ENCODE peak calls at places on chromosomes 4 and X, in nine cellular contexts. N, K, B, R, G, J, O, C and W are unnamed samples.

GRCh38 chrX:95885074-95885473 is 799.6 kb upstream of the DIAPH2 start:
- DNase-seq in N (no peak), K (peak; percentile 55), B (no peak), R (no peak), G (no peak), J (peak; percentile 9), O (peak; percentile 10), C (no peak), W (no peak)

GRCh38 chr4:177220376-177220775 is 89.3 kb upstream of the NEIL3 start:
- DNase-seq in N (no peak), K (peak; percentile 20), B (no peak), R (no peak), G (no peak), J (no peak), O (no peak), C (no peak), W (no peak)

GRCh38 chrX:139120760-139121159 is 409.2 kb upstream of the FGF13 start:
- DNase-seq in N (no peak), K (no peak), B (no peak), R (no peak), G (no peak), J (no peak), O (no peak), C (no peak), W (no peak)

GRCh38 chrX:139508099-139508498 is 22.4 kb upstream of the F9 start:
- DNase-seq in N (no peak), K (no peak), B (no peak), R (no peak), G (no peak), J (no peak), O (no peak), C (no peak), W (no peak)

GRCh38 chr4:73674451-73674919 is 54.2 kb upstream of the RASSF6 start:
- DNase-seq in N (peak; percentile 50), K (peak; percentile 16), B (no peak), R (no peak), G (no peak), J (no peak), O (no peak), C (no peak), W (no peak)

GRCh38 chr4:185520119-185520518 is 15.2 kb downstream of the PDLIM3 start:
- DNase-seq in N (no peak), K (peak; percentile 82), B (no peak), R (no peak), G (no peak), J (no peak), O (no peak), C (no peak), W (no peak)

GRCh38 chr4:175622887-175623286 is 189.2 kb downstream of the GPM6A start:
- DNase-seq in N (no peak), K (no peak), B (no peak), R (no peak), G (no peak), J (no peak), O (no peak), C (no peak), W (no peak)

GRCh38 chr4:2081540-2081939 is 22.4 kb downstream of the NAT8L start:
- DNase-seq in N (no peak), K (no peak), B (no peak), R (no peak), G (no peak), J (no peak), O (no peak), C (no peak), W (no peak)

GRCh38 chr4:128232719-128233118 is 54.9 kb downstream of the PGRMC2 start:
- DNase-seq in N (no peak), K (no peak), B (no peak), R (no peak), G (no peak), J (no peak), O (no peak), C (no peak), W (no peak)